ENCODE peak calls at places on chromosomes 4 and X, in eight cellular contexts. C, L, V, P, Y, A, W and E are unnamed samples.

GRCh38 chr4:101556845-101557244 is 209.5 kb upstream of the PPP3CA start:
- DNase-seq in C (no peak), L (no peak), V (no peak), P (no peak), Y (no peak), A (no peak), W (no peak), E (no peak)

GRCh38 chr4:1058198-1058996 is 47.0 kb downstream of the FGFRL1 start:
- DNase-seq in C (no peak), L (no peak), V (no peak), P (peak; percentile 76), Y (no peak), A (peak; percentile 35), W (no peak), E (no peak)

GRCh38 chrX:20969565-20969964 is 404.7 kb upstream of the CNKSR2 start:
- DNase-seq in C (no peak), L (no peak), V (no peak), P (no peak), Y (no peak), A (no peak), W (no peak), E (no peak)

GRCh38 chr4:2071252-2071911 is 12.3 kb downstream of the NAT8L start:
- DNase-seq in C (no peak), L (no peak), V (no peak), P (no peak), Y (no peak), A (no peak), W (no peak), E (no peak)

GRCh38 chr4:17562157-17562556 is 14.8 kb upstream of the LAP3 start:
- DNase-seq in C (no peak), L (no peak), V (no peak), P (peak; percentile 9), Y (peak; percentile 46), A (peak; percentile 21), W (no peak), E (no peak)

GRCh38 chr4:169861592-169861991 is 103.8 kb upstream of the HPF1 start:
- DNase-seq in C (no peak), L (no peak), V (no peak), P (no peak), Y (no peak), A (no peak), W (no peak), E (no peak)

GRCh38 chr4:176791591-176792347 is 953 bp downstream of the VEGFC start:
- DNase-seq in C (no peak), L (peak; percentile 49), V (peak; percentile 40), P (peak; percentile 60), Y (no peak), A (peak; percentile 74), W (peak; percentile 54), E (no peak)

GRCh38 chrX:79130857-79131256 is 13.6 kb upstream of the GPR174 start:
- DNase-seq in C (no peak), L (no peak), V (no peak), P (no peak), Y (no peak), A (no peak), W (no peak), E (no peak)

GRCh38 chr4:81606796-81607550 is 135.3 kb upstream of the RASGEF1B start:
- DNase-seq in C (no peak), L (peak; percentile 66), V (no peak), P (no peak), Y (no peak), A (no peak), W (no peak), E (peak; percentile 77)

DNA sequence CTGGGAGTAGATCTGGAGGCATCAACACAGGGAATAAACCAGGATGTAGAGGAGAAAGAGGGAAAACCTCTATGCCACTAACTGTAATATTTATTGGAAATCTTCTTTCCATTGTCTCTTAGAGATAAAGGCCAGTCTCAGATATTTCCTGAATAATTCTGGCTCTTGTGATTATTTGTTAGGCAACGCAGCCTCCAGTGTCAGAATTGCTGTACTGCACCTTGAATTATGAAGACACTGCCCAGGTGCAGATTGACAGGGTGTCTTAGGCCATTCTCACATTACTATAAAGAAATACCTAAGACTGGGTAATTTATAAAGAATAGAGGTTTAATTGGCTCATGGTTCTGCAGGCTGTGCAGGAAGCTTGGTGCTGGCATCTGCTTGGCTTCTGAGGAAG is 100.7 kb upstream of the ZDHHC15 start:
- DNase-seq in C (no peak), L (no peak), V (no peak), P (peak; percentile 2), Y (peak; percentile 1), A (no peak), W (no peak), E (no peak)
- TF ChIP-seq CTCF in C (peak; percentile 10), L (no peak), V (no peak), P (no peak), Y (peak; percentile 20), A (no peak), W (no peak), E (no peak)

GRCh38 chr4:13535118-13535517 is 9.2 kb downstream of the NKX3-2 start:
- DNase-seq in C (no peak), L (no peak), V (peak; percentile 32), P (no peak), Y (no peak), A (no peak), W (no peak), E (no peak)

GRCh38 chr4:13537011-13537831 is 7.1 kb downstream of the NKX3-2 start:
- DNase-seq in C (no peak), L (no peak), V (no peak), P (no peak), Y (no peak), A (no peak), W (no peak), E (peak; percentile 10)

GRCh38 chr4:13534344-13535063 is 9.8 kb downstream of the NKX3-2 start:
- DNase-seq in C (no peak), L (no peak), V (no peak), P (no peak), Y (no peak), A (no peak), W (no peak), E (no peak)

GRCh38 chr4:13536607-13537006 is 7.7 kb downstream of the NKX3-2 start:
- DNase-seq in C (no peak), L (no peak), V (no peak), P (no peak), Y (no peak), A (no peak), W (no peak), E (no peak)

DNA sequence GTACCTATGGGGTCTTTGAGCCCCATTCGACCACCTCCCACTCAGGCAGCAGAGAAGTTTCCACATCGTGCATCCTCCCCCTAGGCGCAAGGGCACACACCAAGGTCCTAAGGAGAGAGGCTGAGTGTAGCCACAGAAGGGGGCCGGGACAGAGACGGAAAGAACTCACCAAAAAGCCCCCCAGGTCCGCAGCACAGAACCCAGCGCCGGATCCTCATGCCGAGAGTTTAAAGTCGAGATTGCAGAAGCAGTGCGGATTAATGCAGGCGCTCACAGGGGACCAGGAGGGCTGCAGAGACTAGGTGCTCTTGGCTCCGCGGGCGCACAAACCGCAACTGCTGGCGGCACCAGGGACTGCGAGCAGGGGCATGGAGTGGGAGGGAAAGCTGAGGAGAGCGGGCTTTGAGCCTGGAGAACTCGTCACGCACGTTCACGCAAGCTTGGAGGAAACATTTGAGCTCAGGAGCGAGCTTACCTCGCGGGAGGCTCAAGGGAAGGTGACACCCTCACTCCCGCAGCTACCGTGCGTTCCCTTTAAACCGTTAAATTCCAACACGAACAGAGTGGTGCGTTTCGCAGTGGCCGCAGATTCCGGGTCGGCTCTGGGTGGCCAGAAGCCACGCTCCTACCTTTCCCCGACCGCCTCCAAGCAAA is 8.5 kb downstream of the NKX3-2 start:
- DNase-seq in C (no peak), L (no peak), V (peak; percentile 74), P (no peak), Y (no peak), A (no peak), W (no peak), E (peak; percentile 11)
- H3K4me3 ChIP-seq in C (no peak overlapping the region), L (no peak overlapping the region), V (peak overlapping the region; percentile 38), P (no peak overlapping the region), Y (no peak overlapping the region), A (no peak overlapping the region), W (no peak overlapping the region), E (no peak overlapping the region)

DNA sequence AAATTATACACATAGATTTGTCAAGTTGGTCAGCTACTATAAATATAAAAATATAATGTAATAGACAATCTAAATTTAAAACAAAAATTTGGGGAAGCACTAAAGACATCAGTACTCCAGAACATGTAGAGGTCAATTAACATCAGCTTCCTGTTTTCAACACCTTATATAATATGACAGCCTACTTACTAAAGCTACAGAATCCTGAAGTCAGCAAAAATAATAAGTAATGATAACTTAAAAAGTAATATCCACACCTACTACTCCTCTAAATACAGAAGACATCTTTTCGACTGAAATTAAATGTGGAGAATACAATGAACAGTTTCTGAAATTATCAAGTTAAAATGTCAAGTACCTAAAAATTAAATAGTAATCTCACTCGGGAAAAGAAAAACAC is 118.6 kb downstream of the LRBA start:
- DNase-seq in C (no peak), L (no peak), V (no peak), P (no peak), Y (no peak), A (no peak), W (no peak), E (no peak)
- TF ChIP-seq CTCF in C (no peak), L (no peak), V (no peak), P (no peak), Y (no peak), A (no peak), W (no peak), E (no peak)

GRCh38 chr4:30724217-30724616 is 4.0 kb downstream of the PCDH7 start:
- DNase-seq in C (no peak), L (no peak), V (no peak), P (peak; percentile 40), Y (no peak), A (no peak), W (no peak), E (no peak)
- H3K4me3 ChIP-seq in C (peak overlapping the region; percentile 7), L (no peak overlapping the region), V (no peak overlapping the region), P (peak overlapping the region; percentile 92), Y (no peak overlapping the region), A (peak overlapping the region; percentile 91), W (peak overlapping the region; percentile 78), E (no peak overlapping the region)

GRCh38 chr4:35565640-35566039 is 678.7 kb downstream of the ARAP2 start:
- DNase-seq in C (no peak), L (no peak), V (no peak), P (no peak), Y (no peak), A (no peak), W (no peak), E (no peak)
- TF ChIP-seq CTCF in C (no peak), L (no peak), V (no peak), P (no peak), Y (no peak), A (no peak), W (no peak), E (no peak)

GRCh38 chr4:11069581-11069980 is 359.1 kb downstream of the HS3ST1 start:
- DNase-seq in C (no peak), L (no peak), V (no peak), P (no peak), Y (no peak), A (no peak), W (no peak), E (no peak)
- H3K4me3 ChIP-seq in C (no peak overlapping the region), L (no peak overlapping the region), V (no peak overlapping the region), P (no peak overlapping the region), Y (no peak overlapping the region), A (no peak overlapping the region), W (no peak overlapping the region), E (no peak overlapping the region)

GRCh38 chrX:49993661-49994060 is 71.3 kb downstream of the CLCN5 start:
- DNase-seq in C (no peak), L (no peak), V (no peak), P (no peak), Y (no peak), A (no peak), W (no peak), E (no peak)
- TF ChIP-seq CTCF in C (no peak), L (no peak), V (no peak), P (no peak), Y (no peak), A (no peak), W (no peak), E (no peak)